ENCODE peak calls at places on chromosomes 13 and 19, in five cellular contexts. X is choroid plexus epithelial cell, E is cardiac muscle cell, F is colonic mucosa, N is HFFc6. J is an unnamed sample.

GRCh38 chr13:67736646-67737420 is 506.7 kb upstream of the PCDH9 start:
- DNase-seq in X (peak), E (peak), F (peak), N (no peak), J (no peak)

GRCh38 chr13:73038064-73038463 is 20.7 kb upstream of the KLF5 start:
- DNase-seq in X (no peak), E (no peak), F (no peak), N (no peak), J (no peak)

GRCh38 chr19:246551-246950 is 44.7 kb downstream of the PLPP2 start:
- DNase-seq in X (no peak), E (no peak), F (no peak), N (no peak), J (no peak)

GRCh38 chr13:37029617-37030016 is 29.0 kb downstream of the EXOSC8 start:
- DNase-seq in X (peak), E (no peak), F (no peak), N (no peak), J (peak)

GRCh38 chr13:74098077-74098476 is 36.1 kb downstream of the KLF12 start:
- DNase-seq in X (no peak), E (no peak), F (no peak), N (no peak), J (no peak)

GRCh38 chr19:47310819-47311218 is 1.2 kb downstream of the C5AR1 start:
- DNase-seq in X (peak), E (peak), F (no peak), N (no peak), J (no peak)

GRCh38 chr19:1270168-1270853 is 1.2 kb downstream of the CIRBP start:
- DNase-seq in X (no peak), E (no peak), F (peak), N (no peak), J (no peak)

GRCh38 chr13:41059466-41059865 is 1.8 kb upstream of the WBP4 start:
- DNase-seq in X (peak), E (no peak), F (no peak), N (no peak), J (no peak)

GRCh38 chr13:97272526-97272925 is 50.4 kb downstream of the MBNL2 start:
- DNase-seq in X (no peak), E (no peak), F (no peak), N (no peak), J (no peak)

GRCh38 chr13:84648069-84648640 is 765.9 kb upstream of the SLITRK1 start:
- DNase-seq in X (no peak), E (peak), F (no peak), N (no peak), J (no peak)

GRCh38 chr19:42942187-42942789 is 5.3 kb upstream of the PSG7 start:
- DNase-seq in X (peak), E (no peak), F (no peak), N (no peak), J (no peak)

GRCh38 chr13:66689628-66690027 is 540.5 kb downstream of the PCDH9 start:
- DNase-seq in X (peak), E (peak), F (no peak), N (peak), J (no peak)

GRCh38 chr19:16462757-16463250 is 9.0 kb downstream of the EPS15L1 start:
- DNase-seq in X (no peak), E (no peak), F (no peak), N (peak), J (no peak)

GRCh38 chr19:40089462-40089861 is 1.3 kb downstream of the ZNF780A start:
- DNase-seq in X (peak), E (peak), F (no peak), N (no peak), J (no peak)

GRCh38 chr13:42001580-42001979 is 40.7 kb upstream of the VWA8 start:
- DNase-seq in X (peak), E (peak), F (no peak), N (peak), J (peak)

GRCh38 chr19:33247441-33247819 is 21.8 kb upstream of the SLC7A10 start:
- DNase-seq in X (no peak), E (no peak), F (no peak), N (no peak), J (no peak)

GRCh38 chr13:113855012-113855921 is 8.6 kb downstream of the GAS6 start:
- DNase-seq in X (no peak), E (no peak), F (peak), N (no peak), J (no peak)

GRCh38 chr19:31252476-31252875 is 96.8 kb downstream of the TSHZ3 start:
- DNase-seq in X (no peak), E (no peak), F (no peak), N (no peak), J (no peak)

GRCh38 chr19:31253816-31254551 is 95.3 kb downstream of the TSHZ3 start:
- DNase-seq in X (peak), E (peak), F (no peak), N (no peak), J (no peak)

GRCh38 chr19:31254611-31255010 is 94.6 kb downstream of the TSHZ3 start:
- DNase-seq in X (no peak), E (no peak), F (no peak), N (no peak), J (no peak)

DNA sequence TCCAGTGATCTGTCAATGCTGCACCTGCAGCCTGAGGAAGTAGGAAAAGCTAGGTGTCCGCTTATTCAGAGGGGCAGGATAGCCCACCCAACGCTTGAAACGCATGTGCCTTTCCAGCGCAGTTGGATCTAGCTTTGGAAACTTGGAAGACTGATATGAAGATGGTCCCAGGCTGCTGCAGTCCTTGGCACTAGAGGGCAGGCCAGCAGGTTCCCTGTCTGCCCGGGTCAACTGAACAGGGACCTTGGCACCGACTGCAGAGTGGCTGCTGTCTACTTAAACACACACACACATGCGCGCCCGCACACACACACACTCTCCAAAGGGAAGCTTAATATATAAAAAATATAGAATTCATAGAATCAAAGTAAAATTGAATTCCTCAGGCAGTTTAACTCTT is 100.0 kb downstream of the TSHZ3 start:
- DNase-seq in X (no peak), E (no peak), F (no peak), N (no peak), J (no peak)
- TF ChIP-seq CTCF in X (peak), E (no peak), F (no peak), N (peak), J (peak)

DNA sequence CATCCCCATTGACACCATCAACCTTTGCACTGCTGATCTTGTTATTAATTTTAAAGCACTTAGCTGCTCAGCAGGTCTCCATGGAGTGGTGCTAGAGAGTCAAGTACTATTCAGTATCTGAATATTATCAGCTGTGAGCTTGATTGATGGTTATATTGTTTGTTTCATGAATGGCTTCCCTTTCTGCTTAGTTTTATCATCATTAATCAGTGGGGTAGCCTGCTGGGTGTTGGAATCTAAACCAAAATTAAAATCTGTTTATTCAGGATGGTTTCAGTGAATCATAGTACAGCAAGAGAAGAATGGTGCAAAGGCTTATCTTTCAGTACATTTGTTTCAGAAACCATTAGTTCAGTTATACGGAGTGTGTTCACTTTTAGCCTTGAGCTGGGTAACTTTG is 42.5 kb upstream of the SCEL start:
- DNase-seq in X (peak), E (peak), F (no peak), N (no peak), J (no peak)
- TF ChIP-seq CTCF in X (peak), E (peak), F (no peak), N (peak), J (peak)

DNA sequence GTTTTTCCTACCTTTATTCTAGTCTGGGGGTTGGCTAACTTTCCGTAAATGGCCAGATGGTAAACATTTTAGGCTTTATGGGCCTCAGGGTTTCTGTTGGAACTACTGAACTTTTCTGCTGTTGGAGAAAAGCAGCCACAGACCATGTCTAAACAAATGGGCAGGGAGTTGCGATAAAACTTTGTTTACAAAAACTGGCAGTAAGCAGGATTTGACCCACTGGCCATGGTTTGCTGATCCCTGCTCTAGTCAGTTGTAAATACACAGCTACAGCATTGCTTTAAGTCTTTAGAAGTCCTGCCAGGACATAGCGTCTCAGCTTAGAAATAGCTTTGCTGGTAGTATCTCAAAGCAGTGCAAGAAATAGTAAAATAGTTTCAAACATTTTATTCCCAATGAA is 88.5 kb downstream of the NALCN start:
- DNase-seq in X (no peak), E (no peak), F (no peak), N (no peak), J (no peak)
- TF ChIP-seq CTCF in X (no peak), E (no peak), F (no peak), N (no peak), J (no peak)

GRCh38 chr19:44539991-44540390 is 10.5 kb upstream of the CEACAM20 start:
- DNase-seq in X (no peak), E (no peak), F (no peak), N (no peak), J (no peak)
- TF ChIP-seq CTCF in X (no peak), E (no peak), F (no peak), N (no peak), J (no peak)

GRCh38 chr13:110231348-110232047 is 75.5 kb downstream of the COL4A1 start:
- DNase-seq in X (no peak), E (no peak), F (no peak), N (no peak), J (no peak)
- TF ChIP-seq CTCF in X (no peak), E (no peak), F (no peak), N (no peak), J (no peak)